ENCODE peak calls at places on chromosomes 7 and 10, in nine cellular contexts. One of them, this sample, is unnamed.

GRCh38 chr7:28957064-28957821 is 887 bp downstream of the TRIL start:
- DNase-seq in left lung: no peak
- DNase-seq in HFF-Myc: no peak
- DNase-seq in HCT116: no peak
- DNase-seq in pancreas: no peak
- DNase-seq in cardiac muscle cell: peak
- DNase-seq in GM23338: peak
- DNase-seq in dorsolateral prefrontal cortex: no peak
- DNase-seq in astrocyte of the spinal cord: peak
- DNase-seq in this sample: peak

GRCh38 chr7:155547161-155547791 is 917 bp upstream of the CNPY1 start:
- DNase-seq in left lung: no peak
- DNase-seq in HFF-Myc: no peak
- DNase-seq in HCT116: no peak
- DNase-seq in pancreas: no peak
- DNase-seq in cardiac muscle cell: no peak
- DNase-seq in GM23338: no peak
- DNase-seq in dorsolateral prefrontal cortex: no peak
- DNase-seq in astrocyte of the spinal cord: no peak
- DNase-seq in this sample: no peak

GRCh38 chr7:101163281-101164070 is 1.9 kb downstream of the VGF start:
- DNase-seq in left lung: no peak
- DNase-seq in HFF-Myc: no peak
- DNase-seq in HCT116: peak
- DNase-seq in pancreas: no peak
- DNase-seq in cardiac muscle cell: no peak
- DNase-seq in GM23338: peak
- DNase-seq in dorsolateral prefrontal cortex: no peak
- DNase-seq in astrocyte of the spinal cord: no peak
- DNase-seq in this sample: peak

GRCh38 chr10:35437829-35438228 is 101.5 kb downstream of the CCNY start:
- DNase-seq in left lung: no peak
- DNase-seq in HFF-Myc: no peak
- DNase-seq in HCT116: no peak
- DNase-seq in pancreas: no peak
- DNase-seq in cardiac muscle cell: no peak
- DNase-seq in GM23338: no peak
- DNase-seq in dorsolateral prefrontal cortex: no peak
- DNase-seq in astrocyte of the spinal cord: no peak
- DNase-seq in this sample: no peak

GRCh38 chr7:13291010-13291409 is 603.6 kb downstream of the ARL4A start:
- DNase-seq in left lung: no peak
- DNase-seq in HFF-Myc: no peak
- DNase-seq in HCT116: no peak
- DNase-seq in pancreas: no peak
- DNase-seq in cardiac muscle cell: no peak
- DNase-seq in GM23338: no peak
- DNase-seq in dorsolateral prefrontal cortex: no peak
- DNase-seq in astrocyte of the spinal cord: no peak
- DNase-seq in this sample: no peak

GRCh38 chr7:121076350-121077164 is 88.0 kb downstream of the CPED1 start:
- DNase-seq in left lung: no peak
- DNase-seq in HFF-Myc: peak
- DNase-seq in HCT116: no peak
- DNase-seq in pancreas: no peak
- DNase-seq in cardiac muscle cell: no peak
- DNase-seq in GM23338: no peak
- DNase-seq in dorsolateral prefrontal cortex: no peak
- DNase-seq in astrocyte of the spinal cord: peak
- DNase-seq in this sample: no peak

GRCh38 chr7:153061913-153062528 is 302.5 kb downstream of the ACTR3B start:
- DNase-seq in left lung: no peak
- DNase-seq in HFF-Myc: no peak
- DNase-seq in HCT116: no peak
- DNase-seq in pancreas: no peak
- DNase-seq in cardiac muscle cell: peak
- DNase-seq in GM23338: peak
- DNase-seq in dorsolateral prefrontal cortex: no peak
- DNase-seq in astrocyte of the spinal cord: no peak
- DNase-seq in this sample: no peak

GRCh38 chr7:151623766-151624165 is 104.1 kb upstream of the RHEB start:
- DNase-seq in left lung: no peak
- DNase-seq in HFF-Myc: no peak
- DNase-seq in HCT116: no peak
- DNase-seq in pancreas: no peak
- DNase-seq in cardiac muscle cell: no peak
- DNase-seq in GM23338: no peak
- DNase-seq in dorsolateral prefrontal cortex: no peak
- DNase-seq in astrocyte of the spinal cord: peak
- DNase-seq in this sample: no peak

GRCh38 chr10:35074266-35074665 is 15.9 kb downstream of the CUL2 start:
- DNase-seq in left lung: no peak
- DNase-seq in HFF-Myc: no peak
- DNase-seq in HCT116: no peak
- DNase-seq in pancreas: no peak
- DNase-seq in cardiac muscle cell: no peak
- DNase-seq in GM23338: no peak
- DNase-seq in dorsolateral prefrontal cortex: no peak
- DNase-seq in astrocyte of the spinal cord: peak
- DNase-seq in this sample: no peak

GRCh38 chr7:106952658-106953231 is 87.7 kb downstream of the PIK3CG start:
- DNase-seq in left lung: peak
- DNase-seq in HFF-Myc: peak
- DNase-seq in HCT116: no peak
- DNase-seq in pancreas: no peak
- DNase-seq in cardiac muscle cell: no peak
- DNase-seq in GM23338: no peak
- DNase-seq in dorsolateral prefrontal cortex: no peak
- DNase-seq in astrocyte of the spinal cord: no peak
- DNase-seq in this sample: no peak

GRCh38 chr10:91935886-91936285 is 12.3 kb downstream of the BTAF1 start:
- DNase-seq in left lung: no peak
- DNase-seq in HFF-Myc: no peak
- DNase-seq in HCT116: no peak
- DNase-seq in pancreas: no peak
- DNase-seq in cardiac muscle cell: no peak
- DNase-seq in GM23338: no peak
- DNase-seq in dorsolateral prefrontal cortex: no peak
- DNase-seq in astrocyte of the spinal cord: no peak
- DNase-seq in this sample: no peak

GRCh38 chr10:100101526-100102076 is 19.9 kb upstream of the CPN1 start:
- DNase-seq in left lung: no peak
- DNase-seq in HFF-Myc: no peak
- DNase-seq in HCT116: no peak
- DNase-seq in pancreas: no peak
- DNase-seq in cardiac muscle cell: no peak
- DNase-seq in GM23338: no peak
- DNase-seq in dorsolateral prefrontal cortex: no peak
- DNase-seq in astrocyte of the spinal cord: no peak
- DNase-seq in this sample: no peak

GRCh38 chr7:107232568-107233090 is 63.8 kb downstream of the HBP1 start:
- DNase-seq in left lung: no peak
- DNase-seq in HFF-Myc: no peak
- DNase-seq in HCT116: no peak
- DNase-seq in pancreas: no peak
- DNase-seq in cardiac muscle cell: no peak
- DNase-seq in GM23338: no peak
- DNase-seq in dorsolateral prefrontal cortex: no peak
- DNase-seq in astrocyte of the spinal cord: peak
- DNase-seq in this sample: no peak

GRCh38 chr7:99042957-99043356 is 101.0 kb downstream of the SMURF1 start:
- DNase-seq in left lung: no peak
- DNase-seq in HFF-Myc: no peak
- DNase-seq in HCT116: no peak
- DNase-seq in pancreas: no peak
- DNase-seq in cardiac muscle cell: no peak
- DNase-seq in GM23338: no peak
- DNase-seq in dorsolateral prefrontal cortex: no peak
- DNase-seq in astrocyte of the spinal cord: peak
- DNase-seq in this sample: no peak

GRCh38 chr10:71123023-71123422 is 89.3 kb upstream of the UNC5B start:
- DNase-seq in left lung: no peak
- DNase-seq in HFF-Myc: no peak
- DNase-seq in HCT116: no peak
- DNase-seq in pancreas: no peak
- DNase-seq in cardiac muscle cell: no peak
- DNase-seq in GM23338: no peak
- DNase-seq in dorsolateral prefrontal cortex: no peak
- DNase-seq in astrocyte of the spinal cord: no peak
- DNase-seq in this sample: no peak

GRCh38 chr7:134212576-134213546 is 85.7 kb downstream of the LRGUK start:
- DNase-seq in left lung: peak
- DNase-seq in HFF-Myc: no peak
- DNase-seq in HCT116: no peak
- DNase-seq in pancreas: no peak
- DNase-seq in cardiac muscle cell: no peak
- DNase-seq in GM23338: no peak
- DNase-seq in dorsolateral prefrontal cortex: no peak
- DNase-seq in astrocyte of the spinal cord: peak
- DNase-seq in this sample: no peak

GRCh38 chr10:16341637-16342036 is 95.2 kb upstream of the PTER start:
- DNase-seq in left lung: no peak
- DNase-seq in HFF-Myc: no peak
- DNase-seq in HCT116: no peak
- DNase-seq in pancreas: no peak
- DNase-seq in cardiac muscle cell: no peak
- DNase-seq in GM23338: no peak
- DNase-seq in dorsolateral prefrontal cortex: no peak
- DNase-seq in astrocyte of the spinal cord: no peak
- DNase-seq in this sample: no peak

GRCh38 chr10:15370741-15371701 is at the start of gene FAM171A1:
- DNase-seq in left lung: peak
- DNase-seq in HFF-Myc: no peak
- DNase-seq in HCT116: no peak
- DNase-seq in pancreas: peak
- DNase-seq in cardiac muscle cell: peak
- DNase-seq in GM23338: peak
- DNase-seq in dorsolateral prefrontal cortex: peak
- DNase-seq in astrocyte of the spinal cord: peak
- DNase-seq in this sample: peak

GRCh38 chr10:7409045-7409731 is 1.6 kb downstream of the SFMBT2 start:
- DNase-seq in left lung: peak
- DNase-seq in HFF-Myc: no peak
- DNase-seq in HCT116: no peak
- DNase-seq in pancreas: no peak
- DNase-seq in cardiac muscle cell: peak
- DNase-seq in GM23338: peak
- DNase-seq in dorsolateral prefrontal cortex: peak
- DNase-seq in astrocyte of the spinal cord: no peak
- DNase-seq in this sample: peak

GRCh38 chr7:39910108-39910869 is 39.8 kb upstream of the CDK13 start:
- DNase-seq in left lung: no peak
- DNase-seq in HFF-Myc: peak
- DNase-seq in HCT116: no peak
- DNase-seq in pancreas: no peak
- DNase-seq in cardiac muscle cell: peak
- DNase-seq in GM23338: no peak
- DNase-seq in dorsolateral prefrontal cortex: no peak
- DNase-seq in astrocyte of the spinal cord: peak
- DNase-seq in this sample: no peak

GRCh38 chr7:87152897-87153641 is 816 bp downstream of the DMTF1 start:
- DNase-seq in left lung: peak
- DNase-seq in HFF-Myc: no peak
- DNase-seq in HCT116: no peak
- DNase-seq in pancreas: peak
- DNase-seq in cardiac muscle cell: peak
- DNase-seq in GM23338: peak
- DNase-seq in dorsolateral prefrontal cortex: peak
- DNase-seq in astrocyte of the spinal cord: peak
- DNase-seq in this sample: no peak

GRCh38 chr10:132538790-132539421 is 1.3 kb downstream of the INPP5A start:
- DNase-seq in left lung: peak
- DNase-seq in HFF-Myc: no peak
- DNase-seq in HCT116: no peak
- DNase-seq in pancreas: peak
- DNase-seq in cardiac muscle cell: no peak
- DNase-seq in GM23338: no peak
- DNase-seq in dorsolateral prefrontal cortex: no peak
- DNase-seq in astrocyte of the spinal cord: no peak
- DNase-seq in this sample: no peak
- H3K4me3 ChIP-seq in left lung: peak
- H3K4me3 ChIP-seq in HFF-Myc: peak
- H3K4me3 ChIP-seq in HCT116: peak
- H3K4me3 ChIP-seq in pancreas: peak
- H3K4me3 ChIP-seq in cardiac muscle cell: peak
- H3K4me3 ChIP-seq in GM23338: peak
- H3K4me3 ChIP-seq in dorsolateral prefrontal cortex: peak
- H3K4me3 ChIP-seq in astrocyte of the spinal cord: peak
- H3K4me3 ChIP-seq in this sample: peak

GRCh38 chr10:32015386-32015785 is 40.8 kb downstream of the KIF5B start:
- DNase-seq in left lung: no peak
- DNase-seq in HFF-Myc: no peak
- DNase-seq in HCT116: no peak
- DNase-seq in pancreas: no peak
- DNase-seq in cardiac muscle cell: no peak
- DNase-seq in GM23338: no peak
- DNase-seq in dorsolateral prefrontal cortex: no peak
- DNase-seq in astrocyte of the spinal cord: no peak
- DNase-seq in this sample: no peak

DNA sequence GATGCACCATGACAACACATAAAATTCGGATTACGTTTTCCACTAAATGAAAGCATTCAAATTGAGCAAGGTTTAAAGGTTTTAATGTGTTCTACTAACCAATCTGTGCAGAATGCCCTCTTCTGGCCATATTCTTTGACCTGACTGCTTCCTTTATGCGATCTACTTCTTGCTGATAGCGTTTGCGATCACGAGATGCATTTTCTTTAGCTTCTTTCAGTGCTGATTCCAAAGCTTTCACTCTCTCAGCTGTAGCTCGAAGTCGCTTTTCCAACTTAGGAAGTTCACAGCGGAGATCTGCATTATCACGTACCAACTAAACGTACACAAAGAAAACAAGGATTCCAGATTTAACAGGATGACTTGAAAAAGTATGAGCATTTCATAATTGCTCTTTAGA is 39.2 kb downstream of the KIF5B start:
- DNase-seq in left lung: no peak
- DNase-seq in HFF-Myc: no peak
- DNase-seq in HCT116: no peak
- DNase-seq in pancreas: no peak
- DNase-seq in cardiac muscle cell: no peak
- DNase-seq in GM23338: no peak
- DNase-seq in dorsolateral prefrontal cortex: no peak
- DNase-seq in astrocyte of the spinal cord: no peak
- DNase-seq in this sample: no peak
- TF ChIP-seq CTCF in left lung: no peak
- TF ChIP-seq CTCF in HFF-Myc: no peak
- TF ChIP-seq CTCF in HCT116: no peak
- TF ChIP-seq CTCF in pancreas: no peak
- TF ChIP-seq CTCF in cardiac muscle cell: no peak
- TF ChIP-seq CTCF in GM23338: no peak
- TF ChIP-seq CTCF in dorsolateral prefrontal cortex: no peak
- TF ChIP-seq CTCF in astrocyte of the spinal cord: no peak
- TF ChIP-seq CTCF in this sample: no peak

GRCh38 chr7:117480978-117481377 is 1.2 kb downstream of the CFTR start:
- DNase-seq in left lung: no peak
- DNase-seq in HFF-Myc: no peak
- DNase-seq in HCT116: no peak
- DNase-seq in pancreas: no peak
- DNase-seq in cardiac muscle cell: peak
- DNase-seq in GM23338: peak
- DNase-seq in dorsolateral prefrontal cortex: no peak
- DNase-seq in astrocyte of the spinal cord: no peak
- DNase-seq in this sample: no peak
- H3K4me3 ChIP-seq in left lung: peak
- H3K4me3 ChIP-seq in HFF-Myc: no peak
- H3K4me3 ChIP-seq in HCT116: no peak
- H3K4me3 ChIP-seq in pancreas: peak
- H3K4me3 ChIP-seq in cardiac muscle cell: peak
- H3K4me3 ChIP-seq in GM23338: no peak
- H3K4me3 ChIP-seq in dorsolateral prefrontal cortex: no peak
- H3K4me3 ChIP-seq in astrocyte of the spinal cord: no peak
- H3K4me3 ChIP-seq in this sample: no peak

GRCh38 chr10:79178614-79179403 is 110.0 kb downstream of the ZMIZ1 start:
- DNase-seq in left lung: no peak
- DNase-seq in HFF-Myc: peak
- DNase-seq in HCT116: no peak
- DNase-seq in pancreas: no peak
- DNase-seq in cardiac muscle cell: peak
- DNase-seq in GM23338: no peak
- DNase-seq in dorsolateral prefrontal cortex: no peak
- DNase-seq in astrocyte of the spinal cord: peak
- DNase-seq in this sample: peak
- TF ChIP-seq CTCF in left lung: no peak
- TF ChIP-seq CTCF in HFF-Myc: no peak
- TF ChIP-seq CTCF in HCT116: no peak
- TF ChIP-seq CTCF in pancreas: no peak
- TF ChIP-seq CTCF in cardiac muscle cell: no peak
- TF ChIP-seq CTCF in GM23338: no peak
- TF ChIP-seq CTCF in dorsolateral prefrontal cortex: no peak
- TF ChIP-seq CTCF in astrocyte of the spinal cord: peak
- TF ChIP-seq CTCF in this sample: no peak